ENCODE peak calls at places on chromosomes 4 and X, in ten cellular contexts. D is GM12878, U is transverse colon, W is K562, B is HCT116, E is ovary, V is heart left ventricle, C is H54, M is stomach, G is breast epithelium. A is an unnamed sample.

GRCh38 chrX:150533863-150534262 is 34.6 kb upstream of the MTM1 start:
- DNase-seq in D (no peak), V (no peak), E (no peak), B (no peak), G (no peak), W (peak; percentile 22), M (no peak), U (no peak), C (no peak), A (no peak)

GRCh38 chrX:66728818-66729271 is 90.0 kb upstream of the EDA2R start:
- DNase-seq in G (peak; percentile 54), W (peak; percentile 60), C (peak; percentile 1), V (peak; percentile 23), E (peak; percentile 27), M (peak; percentile 32), B (no peak), U (peak; percentile 54), D (no peak), A (peak; percentile 3)

GRCh38 chr4:89586318-89586717 is 250.6 kb downstream of the SNCA start:
- DNase-seq in W (no peak), E (no peak), B (no peak), V (no peak), C (no peak), D (no peak), G (no peak), M (no peak), U (no peak), A (no peak)

GRCh38 chr4:73099143-73099542 is 29.6 kb upstream of the COX18 start:
- DNase-seq in B (no peak), W (no peak), U (no peak), M (no peak), E (no peak), D (no peak), G (no peak), V (no peak), C (no peak), A (no peak)

GRCh38 chr4:55868691-55869090 is 15.2 kb downstream of the EXOC1 start:
- DNase-seq in E (no peak), G (no peak), V (no peak), D (no peak), U (no peak), C (no peak), M (no peak), B (no peak), W (no peak), A (no peak)

GRCh38 chr4:1751919-1752283 is 30.6 kb downstream of the TACC3 start:
- DNase-seq in E (no peak), U (no peak), G (no peak), D (no peak), W (peak; percentile 66), C (no peak), V (no peak), B (no peak), M (no peak), A (no peak)

GRCh38 chr4:57018930-57019329 is 40.2 kb downstream of the POLR2B start:
- DNase-seq in V (no peak), W (no peak), D (no peak), B (no peak), U (no peak), G (no peak), C (no peak), E (no peak), M (no peak), A (no peak)

GRCh38 chr4:52015366-52015765 is 4.8 kb downstream of the LRRC66 start:
- DNase-seq in B (no peak), E (no peak), W (no peak), M (no peak), U (no peak), C (no peak), D (no peak), G (no peak), V (no peak), A (no peak)

GRCh38 chr4:93178279-93178678 is 650.3 kb upstream of the ATOH1 start:
- DNase-seq in M (no peak), G (no peak), B (no peak), W (no peak), V (no peak), D (no peak), E (no peak), C (no peak), U (no peak), A (no peak)

DNA sequence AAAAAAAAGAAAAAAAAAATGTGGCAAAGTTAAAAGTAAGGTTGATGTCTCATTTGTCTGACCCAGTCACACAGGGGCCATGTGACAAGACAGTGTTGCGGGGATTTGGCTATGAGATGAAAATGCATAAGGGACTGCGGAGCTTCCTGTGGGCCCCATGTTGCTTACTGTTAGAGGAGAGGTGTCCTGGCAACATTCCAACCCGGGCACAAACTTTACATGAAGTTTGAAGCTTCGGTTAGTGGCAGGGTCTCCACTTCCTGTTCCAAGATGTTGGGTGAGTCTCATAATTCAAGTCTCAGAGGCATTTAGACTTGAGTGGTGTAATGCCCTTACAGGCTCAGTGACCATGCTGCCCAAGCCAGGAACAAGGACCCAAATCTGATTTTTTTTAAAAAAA is 111.3 kb downstream of the MAML3 start:
- DNase-seq in V (no peak), C (no peak), U (no peak), G (no peak), B (no peak), D (no peak), W (no peak), E (peak; percentile 38), M (no peak), A (no peak)
- TF ChIP-seq POLR2A in V (no peak), C (no peak), U (no peak), G (no peak), B (no peak), D (no peak), W (no peak), E (no peak), M (no peak), A (no peak)

DNA sequence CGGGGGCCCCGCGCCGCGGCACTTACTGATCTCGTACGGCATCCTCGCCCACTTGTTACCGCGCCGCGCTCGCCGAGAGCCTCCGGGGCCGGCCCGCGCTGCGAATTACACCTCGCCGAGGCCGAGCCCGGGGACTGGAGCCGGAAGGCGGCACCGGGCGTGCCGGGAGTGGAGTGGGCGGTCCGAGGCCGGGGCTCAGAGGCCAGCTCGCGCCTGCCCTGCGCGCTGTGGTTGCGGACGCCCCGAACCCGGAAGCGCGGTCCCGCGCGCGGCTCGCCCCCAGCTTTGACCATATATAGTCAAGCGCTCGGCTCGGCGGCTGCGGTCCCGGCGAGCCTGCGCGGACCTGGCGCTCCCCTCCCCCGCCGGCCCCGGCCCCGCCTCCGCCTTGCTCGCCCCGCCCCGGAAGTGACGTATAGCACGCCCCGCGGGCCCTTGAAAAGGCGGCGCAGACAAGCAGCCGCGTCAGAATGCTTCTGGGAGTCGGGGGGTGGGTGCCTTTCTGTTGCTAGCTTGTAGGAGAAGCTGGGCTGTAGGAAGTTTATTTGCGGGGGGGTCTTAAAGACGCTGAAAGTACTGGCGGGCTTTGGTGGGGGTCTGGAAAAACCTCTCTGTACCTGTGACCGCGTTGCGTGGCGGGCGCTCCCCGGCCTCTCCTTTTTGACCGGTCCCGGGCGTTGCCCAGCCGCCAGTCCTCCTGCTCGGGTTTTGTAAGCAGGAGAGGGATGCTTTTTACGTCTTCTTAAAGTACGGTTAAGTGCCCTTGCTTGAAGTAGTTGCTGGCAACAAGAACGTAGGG is at the start of gene WDR1:
- DNase-seq in E (peak; percentile 97), U (peak; percentile 97), D (peak; percentile 71), B (peak; percentile 75), G (peak; percentile 96), W (peak; percentile 91), V (peak; percentile 97), C (peak; percentile 77), M (peak; percentile 97), A (peak; percentile 93)
- TF ChIP-seq POLR2A in E (peak; percentile 95), U (peak; percentile 99), D (peak; percentile 91), B (peak; percentile 93), G (peak; percentile 95), W (peak; percentile 99), V (peak; percentile 99), C (peak; percentile 80), M (no peak), A (peak; percentile 98)

DNA sequence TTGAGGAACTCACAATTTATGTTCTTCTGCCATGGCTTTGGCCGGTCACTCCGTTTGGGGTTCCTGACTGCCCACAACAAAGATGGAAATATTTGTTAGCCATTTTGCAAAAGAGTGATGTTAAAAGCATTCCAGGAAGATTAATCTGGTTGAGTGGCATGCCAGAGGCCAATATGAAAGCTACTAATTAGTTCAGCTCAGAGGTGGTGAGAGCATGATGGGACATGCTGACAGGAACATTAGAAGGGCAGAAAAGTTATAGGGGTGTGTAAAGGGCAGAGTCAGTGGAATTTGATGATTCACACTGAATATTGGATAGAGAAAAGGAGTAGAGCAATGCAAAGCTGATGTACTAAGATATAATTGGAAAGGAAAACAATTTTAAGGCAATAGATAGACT is 94.4 kb downstream of the TLL1 start:
- DNase-seq in V (no peak), E (no peak), D (no peak), B (no peak), W (no peak), G (no peak), M (no peak), U (no peak), C (no peak), A (no peak)
- TF ChIP-seq POLR2A in V (no peak), E (no peak), D (no peak), B (no peak), W (no peak), G (no peak), M (no peak), U (no peak), C (no peak), A (no peak)

DNA sequence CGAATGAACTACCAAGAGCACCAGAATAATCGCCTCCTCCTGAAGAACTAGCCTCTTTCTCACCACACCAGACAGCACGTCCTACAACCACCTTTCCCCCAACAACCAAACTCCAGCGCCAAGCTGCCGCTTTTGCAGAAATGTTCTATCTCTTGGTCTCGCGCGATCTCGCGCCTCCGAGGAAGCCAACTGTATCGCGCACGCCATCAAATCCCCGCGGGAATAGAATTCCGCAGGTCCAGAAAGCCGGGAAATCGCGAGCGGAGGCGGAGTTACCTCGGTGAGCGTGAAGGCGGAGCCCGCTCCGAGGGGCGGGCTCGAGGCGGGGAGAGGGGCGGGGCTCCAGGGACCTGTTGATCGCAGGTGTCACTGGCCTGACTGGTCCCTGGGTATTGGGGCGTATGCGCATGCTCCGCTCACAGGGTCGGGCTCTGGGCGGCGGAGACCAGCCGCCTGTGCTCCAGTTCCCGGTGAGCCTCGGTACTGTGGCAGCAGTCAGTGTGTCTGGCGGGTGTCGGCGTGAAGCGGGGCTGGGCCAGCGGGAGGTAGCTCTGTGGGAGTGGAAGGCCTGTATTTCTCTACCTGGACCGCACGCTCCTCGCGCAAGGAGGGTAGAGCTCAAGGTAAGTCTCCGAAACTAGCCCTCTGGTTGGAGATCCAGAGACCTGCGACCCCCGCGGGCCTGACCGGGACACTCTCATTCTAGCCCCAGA is at the start of gene USP53:
- DNase-seq in E (peak; percentile 99), D (peak; percentile 71), V (peak; percentile 95), C (peak; percentile 65), W (peak; percentile 97), U (peak; percentile 99), G (peak; percentile 99), M (peak; percentile 99), B (peak; percentile 98), A (peak; percentile 79)
- TF ChIP-seq POLR2A in E (peak; percentile 87), D (peak; percentile 92), V (peak; percentile 92), C (peak; percentile 88), W (peak; percentile 97), U (peak; percentile 99), G (peak; percentile 84), M (no peak), B (peak; percentile 98), A (peak; percentile 74)

GRCh38 chrX:11757729-11758399 is at the start of gene MSL3:
- DNase-seq in V (peak; percentile 74), G (peak; percentile 52), C (peak; percentile 12), M (peak; percentile 56), B (no peak), W (peak; percentile 81), D (no peak), U (peak; percentile 63), E (peak; percentile 70), A (peak; percentile 48)
- TF ChIP-seq POLR2A in V (peak; percentile 66), G (no peak), C (peak; percentile 49), M (no peak), B (no peak), W (peak; percentile 4), D (peak; percentile 68), U (peak; percentile 10), E (no peak), A (no peak)

A was measured in GM12892.